ENCODE peak calls at places on chromosome 20, in eight cellular contexts. E is activated CD8-positive, alpha-beta T cell treated with anti-CD3 and anti-CD28 coated beads for 36 hours; Z is endothelial cell; C is hippocampal formation; L is effector memory CD4-positive, alpha-beta T cell; M is mucosa of gallbladder; R is activated T-helper 1 cell treated with anti-CD3 and anti-CD28 coated beads, Interleukin-2, amount 50 U/mL, for 16 hours; F is SK-N-MC. K is an unnamed sample.

GRCh38 chr20:36085686-36086267 is 68.8 kb upstream of the EPB41L1 start:
- DNase-seq in E (peak; percentile 19), Z (no peak), C (no peak), L (no peak), M (peak; percentile 82), R (no peak), F (no peak), K (peak; percentile 40)

GRCh38 chr20:58503668-58504067 is 11.5 kb downstream of the APCDD1L start:
- DNase-seq in E (no peak), Z (no peak), C (no peak), L (no peak), M (no peak), R (no peak), F (no peak), K (no peak)

GRCh38 chr20:13113731-13114130 is 105.0 kb downstream of the SPTLC3 start:
- DNase-seq in E (no peak), Z (no peak), C (no peak), L (no peak), M (no peak), R (no peak), F (no peak), K (no peak)

GRCh38 chr20:9506964-9507369 is 7.4 kb upstream of the LAMP5 start:
- DNase-seq in E (no peak), Z (no peak), C (no peak), L (no peak), M (no peak), R (no peak), F (no peak), K (no peak)

GRCh38 chr20:51797357-51798025 is 4.8 kb downstream of the SALL4 start:
- DNase-seq in E (no peak), Z (no peak), C (no peak), L (no peak), M (no peak), R (no peak), F (peak; percentile 35), K (peak; percentile 83)

GRCh38 chr20:44817143-44817910 is 7.0 kb upstream of the RIMS4 start:
- DNase-seq in E (no peak), Z (no peak), C (no peak), L (no peak), M (no peak), R (no peak), F (no peak), K (no peak)

GRCh38 chr20:4912380-4913142 is 88.7 kb downstream of the SLC23A2 start:
- DNase-seq in E (peak; percentile 24), Z (no peak), C (no peak), L (no peak), M (no peak), R (no peak), F (no peak), K (no peak)

GRCh38 chr20:59735486-59735885 is 131.1 kb downstream of the PHACTR3 start:
- DNase-seq in E (no peak), Z (no peak), C (no peak), L (no peak), M (no peak), R (no peak), F (no peak), K (no peak)

GRCh38 chr20:37411408-37412306 is 65.7 kb downstream of the SRC start:
- DNase-seq in E (peak; percentile 30), Z (no peak), C (no peak), L (no peak), M (no peak), R (no peak), F (no peak), K (no peak)

GRCh38 chr20:14997791-14998190 is 660.4 kb upstream of the FLRT3 start:
- DNase-seq in E (no peak), Z (no peak), C (no peak), L (no peak), M (no peak), R (no peak), F (no peak), K (no peak)

GRCh38 chr20:3000852-3001523 is 42.4 kb upstream of the GNRH2 start:
- DNase-seq in E (no peak), Z (no peak), C (peak; percentile 73), L (no peak), M (no peak), R (no peak), F (peak; percentile 6), K (peak; percentile 78)

GRCh38 chr20:46897471-46897870 is 2.8 kb downstream of the EYA2 start:
- DNase-seq in E (no peak), Z (no peak), C (no peak), L (no peak), M (no peak), R (no peak), F (no peak), K (no peak)

GRCh38 chr20:4064118-4064962 is 49.0 kb upstream of the RNF24 start:
- DNase-seq in E (no peak), Z (no peak), C (no peak), L (no peak), M (peak; percentile 87), R (no peak), F (no peak), K (no peak)

GRCh38 chr20:58987790-58988564 is 6.9 kb downstream of the NELFCD start:
- DNase-seq in E (no peak), Z (no peak), C (no peak), L (no peak), M (no peak), R (no peak), F (no peak), K (peak; percentile 75)